ENCODE peak calls at places on chromosomes 1 and 21, in seven cellular contexts. W is dorsolateral prefrontal cortex, R is IMR-90, T is GM23338, M is fibroblast of lung, V is hepatocyte, U is cardiac fibroblast. A is an unnamed sample.

GRCh38 chr21:26461500-26461899 is 111.6 kb downstream of the CYYR1 start:
- DNase-seq in W (no peak), R (no peak), T (no peak), M (no peak), V (no peak), U (no peak), A (peak)

GRCh38 chr1:145719230-145720079 is at the start of gene CD160:
- DNase-seq in W (no peak), R (no peak), T (peak), M (no peak), V (no peak), U (no peak), A (no peak)

GRCh38 chr1:207007352-207008033 is 25.1 kb downstream of the C1orf116 start:
- DNase-seq in W (no peak), R (peak), T (no peak), M (peak), V (no peak), U (peak), A (peak)

GRCh38 chr1:97738270-97738669 is 182.6 kb downstream of the DPYD start:
- DNase-seq in W (no peak), R (no peak), T (no peak), M (no peak), V (no peak), U (no peak), A (no peak)

GRCh38 chr1:179077396-179077795 is 4.5 kb upstream of the TOR3A start:
- DNase-seq in W (no peak), R (peak), T (no peak), M (peak), V (no peak), U (peak), A (peak)

GRCh38 chr1:13935336-13935735 is 235.3 kb downstream of the PRDM2 start:
- DNase-seq in W (no peak), R (no peak), T (no peak), M (no peak), V (no peak), U (no peak), A (no peak)

GRCh38 chr1:157310401-157310800 is 172.2 kb upstream of the ETV3 start:
- DNase-seq in W (no peak), R (no peak), T (peak), M (no peak), V (no peak), U (no peak), A (no peak)

GRCh38 chr1:171844381-171844780 is 3.1 kb downstream of the DNM3 start:
- DNase-seq in W (no peak), R (no peak), T (no peak), M (peak), V (no peak), U (no peak), A (no peak)

GRCh38 chr1:178470411-178470960 is 26.3 kb downstream of the CLEC20A start:
- DNase-seq in W (no peak), R (no peak), T (no peak), M (no peak), V (peak), U (no peak), A (no peak)

GRCh38 chr1:157580179-157580827 is 17.6 kb downstream of the FCRL4 start:
- DNase-seq in W (no peak), R (peak), T (peak), M (peak), V (peak), U (peak), A (peak)

GRCh38 chr1:234533034-234533571 is 54.1 kb upstream of the TARBP1 start:
- DNase-seq in W (no peak), R (peak), T (no peak), M (peak), V (peak), U (peak), A (peak)

GRCh38 chr1:59427784-59428183 is 130.9 kb downstream of the FGGY start:
- DNase-seq in W (no peak), R (no peak), T (no peak), M (no peak), V (no peak), U (no peak), A (no peak)

GRCh38 chr1:59427155-59427554 is 130.3 kb downstream of the FGGY start:
- DNase-seq in W (no peak), R (peak), T (no peak), M (no peak), V (peak), U (peak), A (peak)

GRCh38 chr1:59431566-59432294 is 134.8 kb downstream of the FGGY start:
- DNase-seq in W (no peak), R (no peak), T (no peak), M (no peak), V (no peak), U (no peak), A (peak)

GRCh38 chr1:59428828-59429227 is 131.9 kb downstream of the FGGY start:
- DNase-seq in W (no peak), R (no peak), T (no peak), M (no peak), V (no peak), U (no peak), A (no peak)

DNA sequence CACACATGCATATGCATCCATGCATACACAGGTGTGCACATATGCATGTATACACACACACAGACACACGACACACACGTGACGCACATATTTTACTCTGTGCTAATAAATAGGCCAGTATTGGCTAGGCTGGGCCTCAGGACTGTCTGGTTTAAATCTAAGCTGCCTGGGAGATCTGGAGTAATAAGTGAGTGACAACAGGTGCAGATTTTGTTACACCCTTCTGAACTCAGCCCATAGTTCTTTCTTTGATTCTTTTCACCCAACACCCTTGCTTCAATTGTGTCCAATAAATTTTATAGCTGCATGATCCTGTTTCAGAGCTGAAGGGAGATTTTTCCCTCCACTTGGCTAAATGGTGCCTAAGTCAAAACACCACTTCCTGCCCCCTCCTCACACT is 132.8 kb downstream of the FGGY start:
- DNase-seq in W (no peak), R (no peak), T (no peak), M (no peak), V (no peak), U (no peak), A (no peak)
- H3K4me3 ChIP-seq in W (no peak), R (no peak), T (no peak), M (no peak), V (no peak), U (no peak), A (no peak)

GRCh38 chr1:38992450-38993111 is 1.5 kb downstream of the AKIRIN1 start:
- DNase-seq in W (no peak), R (no peak), T (no peak), M (no peak), V (peak), U (no peak), A (no peak)
- TF ChIP-seq CTCF in W (no peak), R (no peak), T (no peak), M (no peak), V (no peak), U (no peak), A (no peak)

GRCh38 chr1:67306547-67306946 is 1.1 kb upstream of the IL12RB2 start:
- DNase-seq in W (no peak), R (no peak), T (no peak), M (no peak), V (no peak), U (no peak), A (no peak)

GRCh38 chr1:67300561-67300960 is 7.1 kb upstream of the IL12RB2 start:
- DNase-seq in W (no peak), R (no peak), T (no peak), M (peak), V (no peak), U (no peak), A (peak)

GRCh38 chr1:67307251-67308060 is at the start of gene IL12RB2:
- DNase-seq in W (no peak), R (no peak), T (peak), M (no peak), V (peak), U (no peak), A (no peak)

GRCh38 chr1:67308136-67308535 is 463 bp downstream of the IL12RB2 start:
- DNase-seq in W (no peak), R (no peak), T (peak), M (no peak), V (no peak), U (no peak), A (no peak)

DNA sequence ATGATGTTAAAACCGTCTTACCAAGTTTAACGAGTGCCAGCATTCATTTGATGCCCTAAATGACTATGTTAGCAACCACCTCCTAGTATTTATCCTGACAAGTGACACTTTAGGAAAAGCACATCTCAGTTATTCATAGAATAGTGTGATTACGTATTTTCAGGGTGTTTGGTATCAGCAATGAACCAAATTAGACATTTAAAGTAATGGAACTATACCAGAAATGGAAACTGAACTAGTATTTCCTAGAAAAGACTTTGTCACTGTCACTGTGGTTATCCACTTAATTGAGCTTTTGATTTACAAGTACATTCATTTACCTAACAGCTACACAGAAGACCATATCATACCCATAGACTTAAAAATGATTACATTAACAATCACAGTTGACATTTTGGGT is 3.6 kb upstream of the IL12RB2 start:
- DNase-seq in W (no peak), R (no peak), T (no peak), M (no peak), V (no peak), U (no peak), A (no peak)
- H3K4me3 ChIP-seq in W (no peak), R (no peak), T (no peak), M (no peak), V (no peak), U (no peak), A (no peak)

GRCh38 chr1:11990303-11991032 is 10.2 kb downstream of the MFN2 start:
- DNase-seq in W (no peak), R (peak), T (no peak), M (no peak), V (no peak), U (no peak), A (no peak)
- TF ChIP-seq CTCF in W (no peak), R (no peak), T (no peak), M (no peak), V (no peak), U (no peak), A (no peak)

A was measured in AG10803.